ENCODE peak calls at places on chromosomes 6 and 20, in seven cellular contexts. One of them, this sample, is unnamed.
A peak's percentile ranks its signal among the peaks of the same experiment; 100 is the strongest.

GRCh38 chr6:14792118-14792955 is 453.5 kb upstream of the JARID2 start:
- DNase-seq in Caki2: no peak
- DNase-seq in tibial artery: no peak
- DNase-seq in CD4-positive, CD25-positive, alpha-beta regulatory T cell: no peak
- DNase-seq in stimulated activated CD8-positive, alpha-beta memory T cell treated with anti-CD3 and anti-CD28 coated beads, Interleukin-2, amount 100 ng/mL, for 48 hours: no peak
- DNase-seq in EH: peak; percentile 45
- DNase-seq in Right ventricle myocardium superior: no peak
- DNase-seq in this sample: no peak

GRCh38 chr20:61370841-61371303 is 118.8 kb downstream of the CDH4 start:
- DNase-seq in Caki2: no peak
- DNase-seq in tibial artery: no peak
- DNase-seq in CD4-positive, CD25-positive, alpha-beta regulatory T cell: no peak
- DNase-seq in stimulated activated CD8-positive, alpha-beta memory T cell treated with anti-CD3 and anti-CD28 coated beads, Interleukin-2, amount 100 ng/mL, for 48 hours: no peak
- DNase-seq in EH: no peak
- DNase-seq in Right ventricle myocardium superior: no peak
- DNase-seq in this sample: no peak

GRCh38 chr20:278607-279571 is 11.7 kb downstream of the C20orf96 start:
- DNase-seq in Caki2: no peak
- DNase-seq in tibial artery: peak; percentile 66
- DNase-seq in CD4-positive, CD25-positive, alpha-beta regulatory T cell: no peak
- DNase-seq in stimulated activated CD8-positive, alpha-beta memory T cell treated with anti-CD3 and anti-CD28 coated beads, Interleukin-2, amount 100 ng/mL, for 48 hours: no peak
- DNase-seq in EH: no peak
- DNase-seq in Right ventricle myocardium superior: peak; percentile 68
- DNase-seq in this sample: no peak

GRCh38 chr20:60371456-60371855 is 413.2 kb downstream of the CDH26 start:
- DNase-seq in Caki2: no peak
- DNase-seq in tibial artery: no peak
- DNase-seq in CD4-positive, CD25-positive, alpha-beta regulatory T cell: no peak
- DNase-seq in stimulated activated CD8-positive, alpha-beta memory T cell treated with anti-CD3 and anti-CD28 coated beads, Interleukin-2, amount 100 ng/mL, for 48 hours: no peak
- DNase-seq in EH: no peak
- DNase-seq in Right ventricle myocardium superior: no peak
- DNase-seq in this sample: no peak

GRCh38 chr20:17685168-17685567 is 3.1 kb upstream of the RRBP1 start:
- DNase-seq in Caki2: no peak
- DNase-seq in tibial artery: no peak
- DNase-seq in CD4-positive, CD25-positive, alpha-beta regulatory T cell: no peak
- DNase-seq in stimulated activated CD8-positive, alpha-beta memory T cell treated with anti-CD3 and anti-CD28 coated beads, Interleukin-2, amount 100 ng/mL, for 48 hours: no peak
- DNase-seq in EH: no peak
- DNase-seq in Right ventricle myocardium superior: no peak
- DNase-seq in this sample: no peak

GRCh38 chr20:41334452-41335421 is 5.9 kb upstream of the LPIN3 start:
- DNase-seq in Caki2: no peak
- DNase-seq in tibial artery: peak; percentile 51
- DNase-seq in CD4-positive, CD25-positive, alpha-beta regulatory T cell: no peak
- DNase-seq in stimulated activated CD8-positive, alpha-beta memory T cell treated with anti-CD3 and anti-CD28 coated beads, Interleukin-2, amount 100 ng/mL, for 48 hours: no peak
- DNase-seq in EH: peak; percentile 59
- DNase-seq in Right ventricle myocardium superior: no peak
- DNase-seq in this sample: no peak

GRCh38 chr6:13742961-13743735 is 31.5 kb upstream of the RANBP9 start:
- DNase-seq in Caki2: no peak
- DNase-seq in tibial artery: no peak
- DNase-seq in CD4-positive, CD25-positive, alpha-beta regulatory T cell: no peak
- DNase-seq in stimulated activated CD8-positive, alpha-beta memory T cell treated with anti-CD3 and anti-CD28 coated beads, Interleukin-2, amount 100 ng/mL, for 48 hours: no peak
- DNase-seq in EH: no peak
- DNase-seq in Right ventricle myocardium superior: no peak
- DNase-seq in this sample: no peak

GRCh38 chr20:19735446-19735845 is 22.6 kb upstream of the RIN2 start:
- DNase-seq in Caki2: peak; percentile 56
- DNase-seq in tibial artery: peak; percentile 92
- DNase-seq in CD4-positive, CD25-positive, alpha-beta regulatory T cell: no peak
- DNase-seq in stimulated activated CD8-positive, alpha-beta memory T cell treated with anti-CD3 and anti-CD28 coated beads, Interleukin-2, amount 100 ng/mL, for 48 hours: no peak
- DNase-seq in EH: peak; percentile 85
- DNase-seq in Right ventricle myocardium superior: peak; percentile 82
- DNase-seq in this sample: peak; percentile 75

GRCh38 chr20:14114049-14114448 is 118.7 kb downstream of the MACROD2 start:
- DNase-seq in Caki2: no peak
- DNase-seq in tibial artery: no peak
- DNase-seq in CD4-positive, CD25-positive, alpha-beta regulatory T cell: no peak
- DNase-seq in stimulated activated CD8-positive, alpha-beta memory T cell treated with anti-CD3 and anti-CD28 coated beads, Interleukin-2, amount 100 ng/mL, for 48 hours: no peak
- DNase-seq in EH: no peak
- DNase-seq in Right ventricle myocardium superior: no peak
- DNase-seq in this sample: no peak

GRCh38 chr6:163525926-163526325 is 111.4 kb downstream of the QKI start:
- DNase-seq in Caki2: no peak
- DNase-seq in tibial artery: no peak
- DNase-seq in CD4-positive, CD25-positive, alpha-beta regulatory T cell: no peak
- DNase-seq in stimulated activated CD8-positive, alpha-beta memory T cell treated with anti-CD3 and anti-CD28 coated beads, Interleukin-2, amount 100 ng/mL, for 48 hours: no peak
- DNase-seq in EH: peak; percentile 66
- DNase-seq in Right ventricle myocardium superior: no peak
- DNase-seq in this sample: no peak

GRCh38 chr6:105791569-105792318 is 294.4 kb upstream of the PRDM1 start:
- DNase-seq in Caki2: no peak
- DNase-seq in tibial artery: no peak
- DNase-seq in CD4-positive, CD25-positive, alpha-beta regulatory T cell: no peak
- DNase-seq in stimulated activated CD8-positive, alpha-beta memory T cell treated with anti-CD3 and anti-CD28 coated beads, Interleukin-2, amount 100 ng/mL, for 48 hours: no peak
- DNase-seq in EH: no peak
- DNase-seq in Right ventricle myocardium superior: no peak
- DNase-seq in this sample: no peak